ENCODE peak calls at places on chromosomes 11 and 22, in six cellular contexts. U is mesothelial cell of epicardium; R is epithelial cell of proximal tubule; B is CD4-positive, alpha-beta T cell; W is astrocyte of the spinal cord; V is progenitor cell of endocrine pancreas. Y is an unnamed sample.

GRCh38 chr11:119629085-119629484 is 99.9 kb downstream of the NECTIN1 start:
- DNase-seq in U (no peak), R (no peak), B (no peak), W (no peak), V (no peak), Y (no peak)

GRCh38 chr22:29830585-29830984 is 7.5 kb downstream of the ASCC2 start:
- DNase-seq in U (no peak), R (no peak), B (no peak), W (no peak), V (no peak), Y (no peak)

GRCh38 chr11:70605846-70606245 is 207.5 kb downstream of the CTTN start:
- DNase-seq in U (no peak), R (no peak), B (no peak), W (no peak), V (no peak), Y (no peak)

GRCh38 chr11:112616292-112617088 is 344.7 kb upstream of the NCAM1 start:
- DNase-seq in U (no peak), R (no peak), B (no peak), W (no peak), V (no peak), Y (no peak)

GRCh38 chr22:22408731-22409696 is 99.5 kb downstream of the ZNF280B start:
- DNase-seq in U (no peak), R (no peak), B (no peak), W (no peak), V (no peak), Y (peak)

GRCh38 chr11:78651923-78652602 is 77.4 kb upstream of the NARS2 start:
- DNase-seq in U (no peak), R (no peak), B (no peak), W (no peak), V (no peak), Y (no peak)

GRCh38 chr11:122097419-122098001 is 18.5 kb downstream of the BLID start:
- DNase-seq in U (no peak), R (no peak), B (no peak), W (peak), V (no peak), Y (no peak)

GRCh38 chr22:30830907-30831306 is 136.2 kb downstream of the OSBP2 start:
- DNase-seq in U (no peak), R (peak), B (no peak), W (peak), V (no peak), Y (peak)

GRCh38 chr11:45102361-45102809 is 44.1 kb upstream of the PRDM11 start:
- DNase-seq in U (no peak), R (no peak), B (no peak), W (no peak), V (no peak), Y (no peak)

GRCh38 chr22:28774378-28774777 is 1.9 kb downstream of the CCDC117 start:
- DNase-seq in U (no peak), R (no peak), B (no peak), W (no peak), V (no peak), Y (no peak)

GRCh38 chr11:8209208-8209807 is 40.5 kb upstream of the RIC3 start:
- DNase-seq in U (peak), R (no peak), B (no peak), W (no peak), V (no peak), Y (no peak)

GRCh38 chr11:120413480-120413879 is 77.3 kb downstream of the ARHGEF12 start:
- DNase-seq in U (no peak), R (no peak), B (no peak), W (peak), V (no peak), Y (no peak)

GRCh38 chr11:33984682-33985389 is 66.7 kb upstream of the CAPRIN1 start:
- DNase-seq in U (no peak), R (no peak), B (no peak), W (no peak), V (no peak), Y (no peak)

GRCh38 chr11:48033918-48034341 is 53.6 kb downstream of the PTPRJ start:
- DNase-seq in U (no peak), R (no peak), B (no peak), W (no peak), V (no peak), Y (no peak)

GRCh38 chr11:59615132-59615636 is 390 bp downstream of the OSBP start:
- DNase-seq in U (no peak), R (no peak), B (peak), W (no peak), V (peak), Y (peak)

GRCh38 chr11:27443746-27444465 is 28.7 kb downstream of the LGR4 start:
- DNase-seq in U (no peak), R (no peak), B (no peak), W (no peak), V (no peak), Y (no peak)

GRCh38 chr22:46432164-46433068 is 96.9 kb downstream of the TRMU start:
- DNase-seq in U (no peak), R (no peak), B (peak), W (no peak), V (no peak), Y (no peak)

GRCh38 chr11:87597696-87598095 is 560.0 kb downstream of the TMEM135 start:
- DNase-seq in U (no peak), R (no peak), B (no peak), W (no peak), V (no peak), Y (no peak)

GRCh38 chr11:121446752-121447156 is 5.4 kb upstream of the SORL1 start:
- DNase-seq in U (no peak), R (no peak), B (no peak), W (peak), V (no peak), Y (no peak)

GRCh38 chr11:57277845-57278720 is 41.0 kb upstream of the APLNR start:
- DNase-seq in U (peak), R (peak), B (no peak), W (peak), V (peak), Y (peak)

GRCh38 chr11:64419257-64419790 is 60.4 kb downstream of the RPS6KA4 start:
- DNase-seq in U (no peak), R (no peak), B (no peak), W (no peak), V (no peak), Y (no peak)

GRCh38 chr11:85682330-85683305 is 3.4 kb downstream of the CCDC89 start:
- DNase-seq in U (no peak), R (no peak), B (peak), W (peak), V (no peak), Y (no peak)

GRCh38 chr11:2099523-2100316 is 39.5 kb downstream of the IGF2 start:
- DNase-seq in U (peak), R (no peak), B (no peak), W (no peak), V (no peak), Y (peak)

GRCh38 chr22:21635771-21636510 is 3.4 kb downstream of the CCDC116 start:
- DNase-seq in U (no peak), R (no peak), B (no peak), W (no peak), V (no peak), Y (no peak)

GRCh38 chr22:27312567-27313507 is 488.7 kb downstream of the MN1 start:
- DNase-seq in U (no peak), R (no peak), B (no peak), W (no peak), V (no peak), Y (no peak)

GRCh38 chr22:22125579-22126468 is 118.8 kb upstream of the VPREB1 start:
- DNase-seq in U (no peak), R (no peak), B (no peak), W (no peak), V (no peak), Y (no peak)

GRCh38 chr11:130636672-130637463 is 188.4 kb downstream of the ADAMTS15 start:
- DNase-seq in U (no peak), R (peak), B (no peak), W (peak), V (no peak), Y (peak)

GRCh38 chr11:76025068-76025467 is 181.2 kb downstream of the WNT11 start:
- DNase-seq in U (no peak), R (no peak), B (no peak), W (peak), V (no peak), Y (no peak)

GRCh38 chr11:113148652-113149051 is 165.7 kb upstream of the TTC12 start:
- DNase-seq in U (no peak), R (no peak), B (no peak), W (no peak), V (no peak), Y (no peak)

GRCh38 chr11:79212711-79213110 is 228.1 kb downstream of the TENM4 start:
- DNase-seq in U (no peak), R (peak), B (no peak), W (no peak), V (no peak), Y (no peak)

GRCh38 chr22:23787600-23787896 is 782 bp downstream of the SMARCB1 start:
- DNase-seq in U (no peak), R (no peak), B (no peak), W (no peak), V (no peak), Y (no peak)

GRCh38 chr22:29152045-29152380 is 53.7 kb upstream of the EMID1 start:
- DNase-seq in U (no peak), R (no peak), B (no peak), W (no peak), V (no peak), Y (no peak)

GRCh38 chr22:20021196-20022181 is 579 bp downstream of the TANGO2 start:
- DNase-seq in U (peak), R (no peak), B (no peak), W (peak), V (no peak), Y (peak)

GRCh38 chr11:61353109-61354067 is 8.3 kb downstream of the CYB561A3 start:
- DNase-seq in U (no peak), R (no peak), B (no peak), W (no peak), V (no peak), Y (no peak)

GRCh38 chr11:102387056-102387781 is 40.2 kb downstream of the BIRC2 start:
- DNase-seq in U (no peak), R (no peak), B (no peak), W (no peak), V (no peak), Y (no peak)

GRCh38 chr11:39177678-39178077 is 2281.8 kb downstream of the LRRC4C start:
- DNase-seq in U (no peak), R (no peak), B (no peak), W (no peak), V (no peak), Y (no peak)

GRCh38 chr11:106288988-106289387 is 211.5 kb downstream of the AASDHPPT start:
- DNase-seq in U (no peak), R (no peak), B (no peak), W (no peak), V (no peak), Y (no peak)
- TF ChIP-seq CTCF in U (no peak), R (peak), B (no peak), W (no peak), V (no peak), Y (no peak)

GRCh38 chr22:39553429-39553828 is 17.1 kb upstream of the CACNA1I start:
- DNase-seq in U (no peak), R (no peak), B (no peak), W (no peak), V (no peak), Y (no peak)
- TF ChIP-seq CTCF in U (no peak), R (no peak), B (no peak), W (no peak), V (no peak), Y (no peak)

GRCh38 chr22:36982136-36982535 is 37.1 kb downstream of the TST start:
- DNase-seq in U (no peak), R (no peak), B (no peak), W (no peak), V (no peak), Y (no peak)
- TF ChIP-seq CTCF in U (no peak), R (peak), B (no peak), W (no peak), V (no peak), Y (no peak)

GRCh38 chr11:73331138-73331916 is 23.3 kb downstream of the ARHGEF17 start:
- DNase-seq in U (no peak), R (no peak), B (no peak), W (no peak), V (peak), Y (no peak)

GRCh38 chr11:73334244-73335203 is 26.4 kb downstream of the ARHGEF17 start:
- DNase-seq in U (no peak), R (peak), B (no peak), W (peak), V (no peak), Y (peak)

GRCh38 chr11:73335204-73335923 is 27.3 kb downstream of the ARHGEF17 start:
- DNase-seq in U (peak), R (no peak), B (peak), W (peak), V (peak), Y (peak)

GRCh38 chr11:73333626-73334199 is 25.6 kb downstream of the ARHGEF17 start:
- DNase-seq in U (no peak), R (no peak), B (no peak), W (no peak), V (no peak), Y (no peak)

GRCh38 chr11:73333173-73333572 is 25.1 kb downstream of the ARHGEF17 start:
- DNase-seq in U (no peak), R (no peak), B (no peak), W (no peak), V (no peak), Y (no peak)
- TF ChIP-seq CTCF in U (no peak), R (no peak), B (no peak), W (no peak), V (no peak), Y (no peak)

DNA sequence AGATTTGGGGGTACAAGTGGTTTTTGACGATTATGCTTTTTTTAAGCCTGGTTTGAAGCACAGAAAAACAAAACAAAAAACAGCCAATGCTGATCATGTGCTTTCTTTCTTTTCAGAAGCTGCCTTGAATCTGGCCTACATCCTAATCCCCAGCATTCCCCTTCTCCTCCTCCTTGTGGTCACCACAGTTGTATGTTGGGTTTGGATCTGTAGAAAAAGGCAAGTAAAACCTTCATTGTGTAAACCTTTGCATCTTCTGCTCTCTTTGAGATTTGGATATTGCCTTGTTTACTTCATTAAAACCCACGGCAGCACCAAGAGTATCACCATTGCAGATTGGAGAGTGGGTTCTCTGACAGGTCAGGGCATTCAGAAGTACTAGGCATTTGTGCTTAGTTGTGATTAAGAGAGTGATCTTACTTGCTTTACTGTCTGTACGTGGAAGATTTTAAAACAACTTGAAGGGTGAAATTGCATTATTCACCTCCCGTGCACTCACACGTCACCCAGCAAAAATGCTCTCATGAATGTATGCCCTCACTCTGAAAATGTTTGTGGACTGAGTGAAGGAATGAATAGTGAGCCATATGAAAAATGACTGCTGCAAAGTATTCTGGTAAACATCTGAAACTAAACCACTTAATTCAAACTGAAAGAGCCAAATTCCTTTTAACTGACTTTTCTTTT is 17.0 kb downstream of the LAYN start:
- DNase-seq in U (no peak), R (no peak), B (no peak), W (peak), V (no peak), Y (no peak)
- TF ChIP-seq CTCF in U (no peak), R (no peak), B (no peak), W (no peak), V (no peak), Y (no peak)

GRCh38 chr11:66720223-66720898 is 8.7 kb downstream of the SPTBN2 start:
- DNase-seq in U (peak), R (no peak), B (peak), W (peak), V (peak), Y (peak)

GRCh38 chr11:66717925-66718319 is 11.1 kb downstream of the SPTBN2 start:
- DNase-seq in U (no peak), R (no peak), B (no peak), W (no peak), V (no peak), Y (no peak)

GRCh38 chr11:66719111-66719872 is 9.7 kb downstream of the SPTBN2 start:
- DNase-seq in U (no peak), R (no peak), B (no peak), W (no peak), V (no peak), Y (no peak)

GRCh38 chr11:66720899-66721470 is 8.0 kb downstream of the SPTBN2 start:
- DNase-seq in U (no peak), R (no peak), B (no peak), W (no peak), V (no peak), Y (no peak)

DNA sequence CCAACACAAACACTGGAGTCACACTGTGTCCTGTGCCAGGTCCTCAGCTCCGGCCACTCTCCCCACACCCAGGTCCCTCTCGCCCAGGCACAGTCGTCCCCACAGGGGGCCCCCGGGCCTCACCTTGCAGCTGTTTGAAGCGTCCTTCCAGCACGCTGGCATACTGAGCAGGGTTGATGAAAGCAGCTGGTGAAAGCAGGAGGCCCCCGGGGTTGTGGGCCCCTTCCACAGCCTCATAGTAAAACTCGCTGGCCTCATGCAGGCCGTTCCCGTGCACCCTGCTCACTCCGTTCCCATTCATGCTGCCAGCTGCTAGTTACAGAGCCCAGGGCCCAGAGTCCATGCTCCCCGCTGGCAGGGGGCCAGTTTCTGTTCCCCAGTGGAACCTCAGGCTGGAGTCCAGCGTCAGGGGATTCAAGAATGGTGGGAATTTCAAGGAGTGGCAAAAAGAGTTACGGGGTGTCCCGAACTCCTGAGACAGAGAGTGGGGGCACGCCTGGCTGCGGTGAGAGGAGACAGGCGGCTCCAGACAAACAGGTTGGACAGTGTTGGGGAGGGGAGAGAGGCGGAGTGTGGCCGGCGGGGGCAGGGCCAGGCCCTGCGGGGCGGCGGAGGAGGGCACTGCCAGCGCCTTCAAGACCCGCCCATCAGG is 10.6 kb downstream of the SPTBN2 start:
- DNase-seq in U (peak), R (no peak), B (no peak), W (no peak), V (no peak), Y (peak)
- TF ChIP-seq CTCF in U (no peak), R (peak), B (no peak), W (no peak), V (no peak), Y (peak)

GRCh38 chr11:11148104-11148509 is 204.9 kb downstream of the CSNK2A3 start:
- DNase-seq in U (peak), R (peak), B (peak), W (peak), V (no peak), Y (peak)
- TF ChIP-seq CTCF in U (no peak), R (peak), B (no peak), W (peak), V (peak), Y (no peak)